ENCODE peak calls at places on chromosome 5, in four cellular contexts. One of them, this sample, is unnamed.

GRCh38 chr5:180043381-180043780 is 28.2 kb downstream of the RNF130 start:
- DNase-seq in activated CD4-positive, alpha-beta memory T cell treated with anti-CD3 and anti-CD28 coated beads, Interleukin-2, amount 10 ng/mL, durations not matched to agents 7 days and 5 days: no peak
- DNase-seq in stimulated activated CD4-positive, alpha-beta T cell treated with anti-CD3 and anti-CD28 coated beads, TNF-alpha, amount 100 ng/mL, for 4 hours: no peak
- DNase-seq in substantia nigra: no peak
- DNase-seq in this sample: no peak

GRCh38 chr5:67032921-67033664 is 163.5 kb downstream of the CD180 start:
- DNase-seq in activated CD4-positive, alpha-beta memory T cell treated with anti-CD3 and anti-CD28 coated beads, Interleukin-2, amount 10 ng/mL, durations not matched to agents 7 days and 5 days: no peak
- DNase-seq in substantia nigra: no peak
- DNase-seq in stimulated activated CD4-positive, alpha-beta T cell treated with anti-CD3 and anti-CD28 coated beads, TNF-alpha, amount 100 ng/mL, for 4 hours: no peak
- DNase-seq in this sample: no peak

GRCh38 chr5:119742311-119742710 is 113.0 kb downstream of the FAM170A start:
- DNase-seq in substantia nigra: no peak
- DNase-seq in activated CD4-positive, alpha-beta memory T cell treated with anti-CD3 and anti-CD28 coated beads, Interleukin-2, amount 10 ng/mL, durations not matched to agents 7 days and 5 days: no peak
- DNase-seq in stimulated activated CD4-positive, alpha-beta T cell treated with anti-CD3 and anti-CD28 coated beads, TNF-alpha, amount 100 ng/mL, for 4 hours: no peak
- DNase-seq in this sample: no peak

GRCh38 chr5:95954716-95955115 is 6.9 kb downstream of the ELL2 start:
- DNase-seq in stimulated activated CD4-positive, alpha-beta T cell treated with anti-CD3 and anti-CD28 coated beads, TNF-alpha, amount 100 ng/mL, for 4 hours: no peak
- DNase-seq in activated CD4-positive, alpha-beta memory T cell treated with anti-CD3 and anti-CD28 coated beads, Interleukin-2, amount 10 ng/mL, durations not matched to agents 7 days and 5 days: no peak
- DNase-seq in substantia nigra: no peak
- DNase-seq in this sample: no peak

GRCh38 chr5:65790371-65791163 is 68.6 kb downstream of the NLN start:
- DNase-seq in stimulated activated CD4-positive, alpha-beta T cell treated with anti-CD3 and anti-CD28 coated beads, TNF-alpha, amount 100 ng/mL, for 4 hours: peak; percentile 20
- DNase-seq in activated CD4-positive, alpha-beta memory T cell treated with anti-CD3 and anti-CD28 coated beads, Interleukin-2, amount 10 ng/mL, durations not matched to agents 7 days and 5 days: no peak
- DNase-seq in substantia nigra: no peak
- DNase-seq in this sample: no peak

GRCh38 chr5:116145416-116145815 is 60.6 kb downstream of the COMMD10 start:
- DNase-seq in activated CD4-positive, alpha-beta memory T cell treated with anti-CD3 and anti-CD28 coated beads, Interleukin-2, amount 10 ng/mL, durations not matched to agents 7 days and 5 days: no peak
- DNase-seq in stimulated activated CD4-positive, alpha-beta T cell treated with anti-CD3 and anti-CD28 coated beads, TNF-alpha, amount 100 ng/mL, for 4 hours: no peak
- DNase-seq in substantia nigra: no peak
- DNase-seq in this sample: no peak

GRCh38 chr5:979100-979817 is 29.3 kb upstream of the NKD2 start:
- DNase-seq in substantia nigra: no peak
- DNase-seq in stimulated activated CD4-positive, alpha-beta T cell treated with anti-CD3 and anti-CD28 coated beads, TNF-alpha, amount 100 ng/mL, for 4 hours: no peak
- DNase-seq in activated CD4-positive, alpha-beta memory T cell treated with anti-CD3 and anti-CD28 coated beads, Interleukin-2, amount 10 ng/mL, durations not matched to agents 7 days and 5 days: no peak
- DNase-seq in this sample: peak; percentile 2

GRCh38 chr5:134092875-134093274 is 21.6 kb upstream of the TCF7 start:
- DNase-seq in activated CD4-positive, alpha-beta memory T cell treated with anti-CD3 and anti-CD28 coated beads, Interleukin-2, amount 10 ng/mL, durations not matched to agents 7 days and 5 days: no peak
- DNase-seq in substantia nigra: no peak
- DNase-seq in stimulated activated CD4-positive, alpha-beta T cell treated with anti-CD3 and anti-CD28 coated beads, TNF-alpha, amount 100 ng/mL, for 4 hours: no peak
- DNase-seq in this sample: no peak

GRCh38 chr5:150516011-150516410 is 8.1 kb downstream of the NDST1 start:
- DNase-seq in stimulated activated CD4-positive, alpha-beta T cell treated with anti-CD3 and anti-CD28 coated beads, TNF-alpha, amount 100 ng/mL, for 4 hours: no peak
- DNase-seq in activated CD4-positive, alpha-beta memory T cell treated with anti-CD3 and anti-CD28 coated beads, Interleukin-2, amount 10 ng/mL, durations not matched to agents 7 days and 5 days: no peak
- DNase-seq in substantia nigra: no peak
- DNase-seq in this sample: no peak

GRCh38 chr5:57653636-57654290 is 171.2 kb upstream of the ACTBL2 start:
- DNase-seq in activated CD4-positive, alpha-beta memory T cell treated with anti-CD3 and anti-CD28 coated beads, Interleukin-2, amount 10 ng/mL, durations not matched to agents 7 days and 5 days: no peak
- DNase-seq in substantia nigra: peak; percentile 9
- DNase-seq in stimulated activated CD4-positive, alpha-beta T cell treated with anti-CD3 and anti-CD28 coated beads, TNF-alpha, amount 100 ng/mL, for 4 hours: no peak
- DNase-seq in this sample: peak; percentile 37

GRCh38 chr5:80707645-80708044 is 52.9 kb upstream of the DHFR start:
- DNase-seq in substantia nigra: no peak
- DNase-seq in stimulated activated CD4-positive, alpha-beta T cell treated with anti-CD3 and anti-CD28 coated beads, TNF-alpha, amount 100 ng/mL, for 4 hours: no peak
- DNase-seq in activated CD4-positive, alpha-beta memory T cell treated with anti-CD3 and anti-CD28 coated beads, Interleukin-2, amount 10 ng/mL, durations not matched to agents 7 days and 5 days: no peak
- DNase-seq in this sample: no peak

GRCh38 chr5:176545388-176545736 is 3.8 kb upstream of the CDHR2 start:
- DNase-seq in stimulated activated CD4-positive, alpha-beta T cell treated with anti-CD3 and anti-CD28 coated beads, TNF-alpha, amount 100 ng/mL, for 4 hours: no peak
- DNase-seq in substantia nigra: no peak
- DNase-seq in activated CD4-positive, alpha-beta memory T cell treated with anti-CD3 and anti-CD28 coated beads, Interleukin-2, amount 10 ng/mL, durations not matched to agents 7 days and 5 days: no peak
- DNase-seq in this sample: no peak

GRCh38 chr5:124745367-124746251 is 830 bp downstream of the ZNF608 start:
- DNase-seq in stimulated activated CD4-positive, alpha-beta T cell treated with anti-CD3 and anti-CD28 coated beads, TNF-alpha, amount 100 ng/mL, for 4 hours: no peak
- DNase-seq in substantia nigra: no peak
- DNase-seq in activated CD4-positive, alpha-beta memory T cell treated with anti-CD3 and anti-CD28 coated beads, Interleukin-2, amount 10 ng/mL, durations not matched to agents 7 days and 5 days: no peak
- DNase-seq in this sample: peak; percentile 12

GRCh38 chr5:111143910-111144309 is 51.8 kb downstream of the WDR36 start:
- DNase-seq in activated CD4-positive, alpha-beta memory T cell treated with anti-CD3 and anti-CD28 coated beads, Interleukin-2, amount 10 ng/mL, durations not matched to agents 7 days and 5 days: no peak
- DNase-seq in stimulated activated CD4-positive, alpha-beta T cell treated with anti-CD3 and anti-CD28 coated beads, TNF-alpha, amount 100 ng/mL, for 4 hours: no peak
- DNase-seq in substantia nigra: no peak
- DNase-seq in this sample: peak; percentile 76

GRCh38 chr5:39850291-39850690 is 425.5 kb upstream of the DAB2 start:
- DNase-seq in stimulated activated CD4-positive, alpha-beta T cell treated with anti-CD3 and anti-CD28 coated beads, TNF-alpha, amount 100 ng/mL, for 4 hours: no peak
- DNase-seq in activated CD4-positive, alpha-beta memory T cell treated with anti-CD3 and anti-CD28 coated beads, Interleukin-2, amount 10 ng/mL, durations not matched to agents 7 days and 5 days: no peak
- DNase-seq in substantia nigra: no peak
- DNase-seq in this sample: no peak

GRCh38 chr5:139488269-139488668 is 5.7 kb upstream of the STING1 start:
- DNase-seq in activated CD4-positive, alpha-beta memory T cell treated with anti-CD3 and anti-CD28 coated beads, Interleukin-2, amount 10 ng/mL, durations not matched to agents 7 days and 5 days: no peak
- DNase-seq in substantia nigra: no peak
- DNase-seq in stimulated activated CD4-positive, alpha-beta T cell treated with anti-CD3 and anti-CD28 coated beads, TNF-alpha, amount 100 ng/mL, for 4 hours: no peak
- DNase-seq in this sample: peak; percentile 39

GRCh38 chr5:1202798-1203185 is 1.4 kb downstream of the SLC6A19 start:
- DNase-seq in substantia nigra: no peak
- DNase-seq in activated CD4-positive, alpha-beta memory T cell treated with anti-CD3 and anti-CD28 coated beads, Interleukin-2, amount 10 ng/mL, durations not matched to agents 7 days and 5 days: no peak
- DNase-seq in stimulated activated CD4-positive, alpha-beta T cell treated with anti-CD3 and anti-CD28 coated beads, TNF-alpha, amount 100 ng/mL, for 4 hours: no peak
- DNase-seq in this sample: no peak

GRCh38 chr5:150605546-150605945 is 34.9 kb upstream of the SYNPO start:
- DNase-seq in substantia nigra: no peak
- DNase-seq in stimulated activated CD4-positive, alpha-beta T cell treated with anti-CD3 and anti-CD28 coated beads, TNF-alpha, amount 100 ng/mL, for 4 hours: no peak
- DNase-seq in activated CD4-positive, alpha-beta memory T cell treated with anti-CD3 and anti-CD28 coated beads, Interleukin-2, amount 10 ng/mL, durations not matched to agents 7 days and 5 days: no peak
- DNase-seq in this sample: no peak

GRCh38 chr5:75044406-75044805 is 8.0 kb downstream of the GCNT4 start:
- DNase-seq in stimulated activated CD4-positive, alpha-beta T cell treated with anti-CD3 and anti-CD28 coated beads, TNF-alpha, amount 100 ng/mL, for 4 hours: no peak
- DNase-seq in substantia nigra: no peak
- DNase-seq in activated CD4-positive, alpha-beta memory T cell treated with anti-CD3 and anti-CD28 coated beads, Interleukin-2, amount 10 ng/mL, durations not matched to agents 7 days and 5 days: no peak
- DNase-seq in this sample: no peak

This sample was measured in heart right ventricle.